ENCODE peak calls at places on chromosomes 1 and 21, in eight cellular contexts. Q is endodermal cell; F is CD4-positive, alpha-beta memory T cell; A is SJSA1; X is left ventricle myocardium inferior; R is left cardiac atrium; T is nephron progenitor cell; G is progenitor cell of endocrine pancreas. S is an unnamed sample.

GRCh38 chr1:220787069-220787614 is 429 bp downstream of the MTARC1 start:
- DNase-seq in Q (peak), F (no peak), A (no peak), X (no peak), R (no peak), T (no peak), G (peak), S (no peak)

GRCh38 chr1:1144843-1145546 is 28.7 kb upstream of the TTLL10 start:
- DNase-seq in Q (no peak), F (no peak), A (no peak), X (no peak), R (no peak), T (no peak), G (no peak), S (no peak)

GRCh38 chr1:219296916-219297315 is 123.2 kb downstream of the LYPLAL1 start:
- DNase-seq in Q (no peak), F (no peak), A (no peak), X (no peak), R (no peak), T (no peak), G (no peak), S (no peak)

GRCh38 chr1:10906866-10907519 is 105.5 kb upstream of the TARDBP start:
- DNase-seq in Q (peak), F (no peak), A (no peak), X (no peak), R (peak), T (no peak), G (no peak), S (no peak)

GRCh38 chr21:39353295-39353694 is 4.4 kb upstream of the HMGN1 start:
- DNase-seq in Q (no peak), F (no peak), A (no peak), X (no peak), R (no peak), T (no peak), G (no peak), S (no peak)

GRCh38 chr1:24957808-24958752 is 28.0 kb upstream of the RUNX3 start:
- DNase-seq in Q (no peak), F (no peak), A (no peak), X (no peak), R (no peak), T (no peak), G (no peak), S (no peak)

GRCh38 chr1:18174016-18174415 is 66.4 kb downstream of the IGSF21 start:
- DNase-seq in Q (no peak), F (no peak), A (no peak), X (no peak), R (no peak), T (no peak), G (no peak), S (peak)

GRCh38 chr1:201309420-201309819 is 26.1 kb downstream of the PKP1 start:
- DNase-seq in Q (peak), F (no peak), A (no peak), X (peak), R (peak), T (peak), G (no peak), S (peak)

GRCh38 chr1:162921311-162921710 is 60.3 kb upstream of the CCDC190 start:
- DNase-seq in Q (no peak), F (no peak), A (no peak), X (no peak), R (no peak), T (no peak), G (no peak), S (no peak)

GRCh38 chr21:24375201-24375600 is 1232.1 kb downstream of the MRPL39 start:
- DNase-seq in Q (peak), F (no peak), A (no peak), X (no peak), R (no peak), T (no peak), G (no peak), S (no peak)

GRCh38 chr1:30342535-30343141 is 380.7 kb downstream of the MATN1 start:
- DNase-seq in Q (peak), F (no peak), A (no peak), X (no peak), R (no peak), T (peak), G (peak), S (no peak)

GRCh38 chr1:203291201-203292096 is 13.9 kb upstream of the BTG2 start:
- DNase-seq in Q (peak), F (no peak), A (no peak), X (no peak), R (no peak), T (no peak), G (no peak), S (peak)

GRCh38 chr1:61202854-61203603 is 120.7 kb downstream of the NFIA start:
- DNase-seq in Q (no peak), F (no peak), A (no peak), X (no peak), R (no peak), T (no peak), G (no peak), S (no peak)

GRCh38 chr1:40362699-40363098 is 10.8 kb upstream of the SMAP2 start:
- DNase-seq in Q (no peak), F (no peak), A (no peak), X (no peak), R (no peak), T (no peak), G (no peak), S (no peak)

GRCh38 chr1:11923827-11924113 is 2.5 kb downstream of the KIAA2013 start:
- DNase-seq in Q (no peak), F (no peak), A (no peak), X (no peak), R (no peak), T (no peak), G (no peak), S (no peak)

GRCh38 chr1:31647106-31647505 is 2.4 kb upstream of the PEF1 start:
- DNase-seq in Q (no peak), F (no peak), A (peak), X (no peak), R (no peak), T (no peak), G (no peak), S (no peak)

GRCh38 chr1:50300303-50300702 is 122.9 kb downstream of the DMRTA2 start:
- DNase-seq in Q (no peak), F (no peak), A (no peak), X (no peak), R (no peak), T (no peak), G (no peak), S (no peak)

GRCh38 chr1:6692956-6693355 is 8.7 kb downstream of the DNAJC11 start:
- DNase-seq in Q (no peak), F (no peak), A (no peak), X (no peak), R (no peak), T (no peak), G (no peak), S (no peak)

GRCh38 chr1:90990779-90991178 is 31.1 kb downstream of the ZNF644 start:
- DNase-seq in Q (no peak), F (no peak), A (no peak), X (no peak), R (no peak), T (no peak), G (no peak), S (no peak)

GRCh38 chr1:218312509-218312908 is 27.4 kb downstream of the RRP15 start:
- DNase-seq in Q (no peak), F (no peak), A (peak), X (no peak), R (no peak), T (no peak), G (no peak), S (no peak)

S was measured in Ammon's horn.